ENCODE peak calls at places on chromosome 4, in five cellular contexts. U, N, Z, S and J are unnamed samples.

GRCh38 chr4:166277406-166277805 is 404.4 kb downstream of the TLL1 start:
- DNase-seq in U (no peak), N (no peak), Z (no peak), S (no peak), J (no peak)

GRCh38 chr4:85747871-85748491 is 273.0 kb downstream of the ARHGAP24 start:
- DNase-seq in U (no peak), N (peak; percentile 53), Z (peak; percentile 76), S (no peak), J (peak; percentile 87)

GRCh38 chr4:140331245-140331644 is 42.2 kb upstream of the SCOC start:
- DNase-seq in U (no peak), N (no peak), Z (no peak), S (no peak), J (no peak)

GRCh38 chr4:176545886-176546285 is 226.1 kb downstream of the SPCS3 start:
- DNase-seq in U (no peak), N (no peak), Z (no peak), S (no peak), J (no peak)

GRCh38 chr4:17336524-17336941 is 175.4 kb downstream of the QDPR start:
- DNase-seq in U (no peak), N (peak; percentile 6), Z (peak; percentile 97), S (peak; percentile 93), J (no peak)

GRCh38 chr4:155005395-155006087 is 202.9 kb upstream of the NPY2R start:
- DNase-seq in U (no peak), N (no peak), Z (no peak), S (no peak), J (no peak)

GRCh38 chr4:2340272-2341061 is 78.0 kb downstream of the ZFYVE28 start:
- DNase-seq in U (no peak), N (no peak), Z (no peak), S (no peak), J (no peak)

GRCh38 chr4:147160908-147161513 is 215.3 kb upstream of the TTC29 start:
- DNase-seq in U (no peak), N (peak; percentile 24), Z (peak; percentile 53), S (no peak), J (no peak)

GRCh38 chr4:31613946-31614623 is 893.9 kb downstream of the PCDH7 start:
- DNase-seq in U (no peak), N (no peak), Z (no peak), S (no peak), J (no peak)

GRCh38 chr4:6491235-6491634 is 18.8 kb upstream of the PPP2R2C start:
- DNase-seq in U (peak; percentile 14), N (no peak), Z (no peak), S (no peak), J (no peak)

GRCh38 chr4:185708348-185708747 is 103.6 kb downstream of the SORBS2 start:
- DNase-seq in U (no peak), N (no peak), Z (peak; percentile 82), S (no peak), J (no peak)

GRCh38 chr4:8140915-8141314 is 17.7 kb downstream of the ABLIM2 start:
- DNase-seq in U (no peak), N (no peak), Z (no peak), S (no peak), J (no peak)
- H3K9ac ChIP-seq in U (no peak overlapping the region), N (no peak overlapping the region), Z (no peak overlapping the region), S (no peak overlapping the region), J (no peak overlapping the region)

DNA sequence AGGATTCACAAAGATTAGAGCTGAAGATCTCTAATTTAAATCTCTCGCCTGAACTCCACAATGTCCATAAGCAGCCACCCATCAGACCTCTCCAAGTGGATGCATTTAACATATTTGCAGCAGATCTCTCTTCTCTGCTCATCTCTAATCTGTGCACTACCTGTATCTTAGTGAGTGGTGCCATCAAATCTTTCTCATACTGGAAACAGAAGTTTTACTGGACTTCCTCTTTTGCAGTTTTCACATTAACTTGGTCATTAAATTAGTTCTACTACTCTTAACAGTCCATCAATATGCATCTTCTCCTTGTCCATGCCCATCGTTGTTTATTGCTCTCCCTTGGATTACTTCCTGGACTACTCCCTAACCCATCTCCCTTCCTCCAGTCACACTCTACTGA is 488.5 kb downstream of the IL15 start:
- DNase-seq in U (no peak), N (no peak), Z (no peak), S (no peak), J (no peak)
- TF ChIP-seq POLR2AphosphoS5 in U (no peak), N (no peak), Z (no peak), S (no peak), J (no peak)

GRCh38 chr4:146621-147020 is 22.3 kb downstream of the ZNF718 start:
- DNase-seq in U (no peak), N (no peak), Z (no peak), S (no peak), J (no peak)

GRCh38 chr4:147233-147632 is 22.9 kb downstream of the ZNF718 start:
- DNase-seq in U (no peak), N (no peak), Z (no peak), S (no peak), J (no peak)
- H3K9me3 ChIP-seq in U (peaks cover 36% of the 10 kb centered on the region), N (peaks cover 79% of the 10 kb centered on the region), Z (no peaks in the 10 kb centered on the region), S (peaks cover 32% of the 10 kb centered on the region), J (peaks cover 35% of the 10 kb centered on the region)

GRCh38 chr4:99843413-99843812 is 26.8 kb downstream of the DAPP1 start:
- DNase-seq in U (no peak), N (no peak), Z (no peak), S (no peak), J (no peak)
- H3K9ac ChIP-seq in U (no peak overlapping the region), N (no peak overlapping the region), Z (no peak overlapping the region), S (no peak overlapping the region), J (no peak overlapping the region)